ENCODE peak calls at places on chromosomes 5 and 9, in eight cellular contexts. N is BJ; I is effector memory CD8-positive, alpha-beta T cell; J is HS-27A; K is fibroblast of villous mesenchyme; Q is EL; P is lower lobe of right lung; U is stimulated activated CD8-positive, alpha-beta memory T cell treated with anti-CD3 and anti-CD28 coated beads, Interleukin-4, amount 100 ng/mL, for 24 hours. B is an unnamed sample.

GRCh38 chr9:93305497-93306020 is 121.6 kb downstream of the WNK2 start:
- DNase-seq in N (no peak), I (no peak), J (no peak), K (no peak), Q (no peak), P (peak; percentile 38), U (no peak), B (no peak)

GRCh38 chr5:40291338-40291737 is 388.4 kb upstream of the PTGER4 start:
- DNase-seq in N (no peak), I (no peak), J (peak; percentile 82), K (no peak), Q (peak; percentile 76), P (no peak), U (no peak), B (peak; percentile 87)

GRCh38 chr5:157283434-157283833 is 17.5 kb downstream of the CYFIP2 start:
- DNase-seq in N (no peak), I (peak; percentile 19), J (no peak), K (no peak), Q (no peak), P (no peak), U (no peak), B (no peak)

GRCh38 chr5:103393131-103393754 is 134.7 kb downstream of the MACIR start:
- DNase-seq in N (peak; percentile 37), I (no peak), J (no peak), K (peak; percentile 22), Q (peak; percentile 57), P (no peak), U (no peak), B (peak; percentile 85)

GRCh38 chr9:7799234-7799933 is at the start of gene DMAC1:
- DNase-seq in N (peak; percentile 31), I (peak; percentile 62), J (peak; percentile 31), K (peak; percentile 75), Q (peak; percentile 79), P (peak; percentile 87), U (peak; percentile 58), B (peak; percentile 80)

GRCh38 chr5:69484891-69485290 is 7.7 kb upstream of the OCLN start:
- DNase-seq in N (no peak), I (no peak), J (no peak), K (peak; percentile 75), Q (peak; percentile 59), P (no peak), U (no peak), B (peak; percentile 47)

GRCh38 chr5:151953833-151954232 is 29.2 kb upstream of the GLRA1 start:
- DNase-seq in N (no peak), I (no peak), J (no peak), K (no peak), Q (no peak), P (no peak), U (no peak), B (no peak)

GRCh38 chr9:130927995-130928900 is 10.8 kb downstream of the FIBCD1 start:
- DNase-seq in N (no peak), I (no peak), J (peak; percentile 82), K (peak; percentile 56), Q (peak; percentile 81), P (no peak), U (no peak), B (peak; percentile 71)

GRCh38 chr9:98288876-98289275 is 33.4 kb upstream of the TBC1D2 start:
- DNase-seq in N (no peak), I (no peak), J (no peak), K (no peak), Q (no peak), P (no peak), U (no peak), B (no peak)

GRCh38 chr9:127612993-127613954 is 1.2 kb downstream of the STXBP1 start:
- DNase-seq in N (no peak), I (peak; percentile 30), J (no peak), K (peak; percentile 71), Q (peak; percentile 84), P (peak; percentile 76), U (peak; percentile 10), B (peak; percentile 78)

GRCh38 chr5:133882107-133882695 is 86.2 kb downstream of the C5orf15 start:
- DNase-seq in N (no peak), I (no peak), J (no peak), K (no peak), Q (no peak), P (no peak), U (no peak), B (no peak)

GRCh38 chr9:5364294-5364990 is 24.8 kb upstream of the RLN1 start:
- DNase-seq in N (no peak), I (no peak), J (no peak), K (no peak), Q (no peak), P (no peak), U (no peak), B (peak; percentile 13)

GRCh38 chr5:34842554-34842953 is 3.6 kb downstream of the TTC23L start:
- DNase-seq in N (no peak), I (no peak), J (no peak), K (no peak), Q (no peak), P (no peak), U (no peak), B (peak; percentile 17)

GRCh38 chr5:148558892-148559291 is 95.4 kb downstream of the HTR4 start:
- DNase-seq in N (no peak), I (no peak), J (no peak), K (no peak), Q (no peak), P (no peak), U (no peak), B (no peak)

GRCh38 chr9:95852059-95853032 is 23.1 kb upstream of the ERCC6L2 start:
- DNase-seq in N (no peak), I (no peak), J (no peak), K (no peak), Q (peak; percentile 79), P (no peak), U (no peak), B (peak; percentile 78)

GRCh38 chr5:75611324-75612210 is at the start of gene ANKDD1B:
- DNase-seq in N (no peak), I (peak; percentile 8), J (no peak), K (peak; percentile 69), Q (peak; percentile 52), P (peak; percentile 65), U (no peak), B (peak; percentile 54)

GRCh38 chr5:25713259-25713658 is 1068.5 kb upstream of the CDH10 start:
- DNase-seq in N (no peak), I (no peak), J (no peak), K (no peak), Q (no peak), P (no peak), U (no peak), B (no peak)

GRCh38 chr5:55582256-55582655 is 47.5 kb upstream of the PLPP1 start:
- DNase-seq in N (no peak), I (no peak), J (no peak), K (no peak), Q (no peak), P (no peak), U (no peak), B (no peak)

GRCh38 chr9:34993502-34994428 is 4.2 kb downstream of the DNAJB5 start:
- DNase-seq in N (no peak), I (no peak), J (no peak), K (peak; percentile 85), Q (peak; percentile 60), P (no peak), U (no peak), B (peak; percentile 70)

GRCh38 chr9:127949827-127950512 is 12.3 kb upstream of the DPM2 start:
- DNase-seq in N (no peak), I (no peak), J (no peak), K (no peak), Q (no peak), P (no peak), U (no peak), B (no peak)

GRCh38 chr9:1354066-1354465 is 303.9 kb downstream of the DMRT2 start:
- DNase-seq in N (no peak), I (no peak), J (no peak), K (no peak), Q (peak; percentile 4), P (no peak), U (no peak), B (no peak)

GRCh38 chr5:141519605-141520288 is 30.9 kb downstream of the PCDHGC5 start:
- DNase-seq in N (no peak), I (no peak), J (no peak), K (no peak), Q (no peak), P (no peak), U (no peak), B (no peak)

GRCh38 chr5:35823347-35823875 is 33.3 kb upstream of the IL7R start:
- DNase-seq in N (no peak), I (no peak), J (no peak), K (no peak), Q (no peak), P (no peak), U (no peak), B (no peak)

GRCh38 chr9:131679261-131680020 is 60.4 kb downstream of the RAPGEF1 start:
- DNase-seq in N (no peak), I (no peak), J (no peak), K (no peak), Q (no peak), P (no peak), U (no peak), B (peak; percentile 20)

GRCh38 chr5:59358005-59358404 is 535.5 kb downstream of the PDE4D start:
- DNase-seq in N (no peak), I (no peak), J (no peak), K (no peak), Q (no peak), P (no peak), U (no peak), B (no peak)

GRCh38 chr5:145830594-145830993 is 4.5 kb downstream of the PRELID2 start:
- DNase-seq in N (no peak), I (no peak), J (no peak), K (peak; percentile 46), Q (peak; percentile 16), P (no peak), U (no peak), B (peak; percentile 75)

GRCh38 chr5:127001621-127002296 is 28.6 kb downstream of the MARCHF3 start:
- DNase-seq in N (peak; percentile 82), I (no peak), J (peak; percentile 81), K (peak; percentile 94), Q (peak; percentile 99), P (no peak), U (no peak), B (peak; percentile 99)

GRCh38 chr5:32283539-32284377 is 29.0 kb downstream of the MTMR12 start:
- DNase-seq in N (no peak), I (peak; percentile 15), J (no peak), K (no peak), Q (peak; percentile 33), P (no peak), U (no peak), B (peak; percentile 49)

GRCh38 chr9:13857521-13857920 is 456.4 kb downstream of the NFIB start:
- DNase-seq in N (no peak), I (no peak), J (no peak), K (peak; percentile 18), Q (peak; percentile 59), P (no peak), U (no peak), B (no peak)

GRCh38 chr9:14210428-14210827 is 103.5 kb downstream of the NFIB start:
- DNase-seq in N (no peak), I (no peak), J (no peak), K (no peak), Q (no peak), P (no peak), U (no peak), B (no peak)

GRCh38 chr5:2758632-2759031 is 7.2 kb upstream of the IRX2 start:
- DNase-seq in N (no peak), I (no peak), J (no peak), K (no peak), Q (no peak), P (no peak), U (no peak), B (no peak)

GRCh38 chr9:134007150-134007549 is 15.0 kb upstream of the VAV2 start:
- DNase-seq in N (no peak), I (no peak), J (no peak), K (no peak), Q (no peak), P (no peak), U (no peak), B (peak; percentile 10)

GRCh38 chr9:89564257-89564878 is 40.4 kb upstream of the GADD45G start:
- DNase-seq in N (no peak), I (no peak), J (no peak), K (no peak), Q (no peak), P (no peak), U (no peak), B (no peak)

B was measured in EH.